ENCODE peak calls at places on chromosomes 7 and 10, in five cellular contexts. V, P, H, W and L are unnamed samples.
A peak's percentile ranks its signal among the peaks of the same experiment; 100 is the strongest.

GRCh38 chr10:11880169-11881027 is 57.2 kb downstream of the PROSER2 start:
- DNase-seq in P (no peak), W (no peak), V (no peak), H (no peak), L (no peak)

GRCh38 chr7:100515072-100515532 is 23.9 kb upstream of the AGFG2 start:
- DNase-seq in P (no peak), W (peak; percentile 75), V (no peak), H (no peak), L (no peak)

GRCh38 chr10:113561214-113561613 is 8.4 kb downstream of the HABP2 start:
- DNase-seq in W (no peak), H (no peak), V (no peak), P (no peak), L (no peak)

GRCh38 chr7:111383133-111383532 is 179.2 kb downstream of the IMMP2L start:
- DNase-seq in P (no peak), V (no peak), H (no peak), W (no peak), L (no peak)

GRCh38 chr7:149381245-149381644 is 79.6 kb downstream of the ZNF777 start:
- DNase-seq in V (no peak), P (no peak), H (no peak), W (no peak), L (no peak)

GRCh38 chr7:89072094-89072493 is 276.6 kb upstream of the TEX47 start:
- DNase-seq in W (no peak), V (no peak), H (no peak), P (no peak), L (no peak)

GRCh38 chr7:29319719-29320521 is 125.3 kb downstream of the CHN2 start:
- DNase-seq in V (no peak), H (no peak), W (no peak), P (peak; percentile 33), L (no peak)

GRCh38 chr7:133827707-133828580 is 299.2 kb upstream of the LRGUK start:
- DNase-seq in P (no peak), V (no peak), W (peak; percentile 17), H (peak; percentile 16), L (no peak)

GRCh38 chr7:48102530-48102929 is 13.5 kb downstream of the UPP1 start:
- DNase-seq in H (no peak), W (no peak), P (no peak), V (no peak), L (no peak)

GRCh38 chr7:139181404-139181803 is 49.6 kb upstream of the UBN2 start:
- DNase-seq in V (no peak), H (no peak), P (no peak), W (peak; percentile 38), L (no peak)

GRCh38 chr7:107854989-107855388 is 36.0 kb upstream of the DLD start:
- DNase-seq in P (no peak), H (no peak), V (no peak), W (peak; percentile 13), L (no peak)

GRCh38 chr7:121278120-121279021 is 50.4 kb upstream of the WNT16 start:
- DNase-seq in P (no peak), W (peak; percentile 76), H (peak; percentile 65), V (no peak), L (no peak)

GRCh38 chr10:132139526-132139925 is 47.2 kb upstream of the DPYSL4 start:
- DNase-seq in H (no peak), P (peak; percentile 12), W (no peak), V (no peak), L (no peak)

GRCh38 chr7:146090023-146090645 is 26.5 kb upstream of the CNTNAP2 start:
- DNase-seq in V (no peak), H (peak; percentile 44), W (no peak), P (no peak), L (peak; percentile 4)

GRCh38 chr7:36760856-36761762 is 36.8 kb upstream of the AOAH start:
- DNase-seq in V (no peak), P (no peak), H (no peak), W (no peak), L (no peak)

GRCh38 chr7:41578700-41579099 is 124.2 kb downstream of the INHBA start:
- DNase-seq in V (no peak), H (no peak), P (no peak), W (no peak), L (no peak)

GRCh38 chr7:129825554-129826267 is 127.0 kb downstream of the UBE2H start:
- DNase-seq in P (peak; percentile 95), V (peak; percentile 88), H (peak; percentile 89), W (peak; percentile 43), L (peak; percentile 97)

GRCh38 chr10:92965314-92965713 is 95.3 kb upstream of the CYP26C1 start:
- DNase-seq in V (no peak), H (peak; percentile 21), W (peak; percentile 73), P (no peak), L (peak; percentile 11)

GRCh38 chr7:158067219-158067930 is 520.2 kb downstream of the PTPRN2 start:
- DNase-seq in H (no peak), W (no peak), V (no peak), P (no peak), L (no peak)

GRCh38 chr7:98252655-98253054 is 623 bp upstream of the TECPR1 start:
- DNase-seq in P (no peak), W (peak; percentile 11), H (no peak), V (no peak), L (no peak)

GRCh38 chr7:128906766-128907559 is 3.5 kb downstream of the KCP start:
- DNase-seq in V (no peak), W (no peak), P (no peak), H (no peak), L (no peak)

GRCh38 chr7:148035950-148036349 is 554.6 kb upstream of the C7orf33 start:
- DNase-seq in W (no peak), H (no peak), P (no peak), V (no peak), L (no peak)

GRCh38 chr7:5363729-5364128 is 59.9 kb downstream of the TNRC18 start:
- DNase-seq in V (no peak), W (no peak), H (peak; percentile 65), P (no peak), L (no peak)

GRCh38 chr7:20825555-20825954 is 38.9 kb upstream of the SP8 start:
- DNase-seq in P (no peak), V (no peak), H (no peak), W (no peak), L (no peak)

GRCh38 chr10:4316166-4316810 is 509.7 kb upstream of the AKR1E2 start:
- DNase-seq in P (no peak), H (no peak), W (peak; percentile 89), V (peak; percentile 29), L (no peak)
- TF ChIP-seq CTCF in P (no peak), H (no peak), W (peak; percentile 29), V (peak; percentile 17), L (no peak)

GRCh38 chr10:62424026-62424425 is 49.9 kb downstream of the ZNF365 start:
- DNase-seq in H (no peak), P (no peak), W (no peak), V (no peak), L (no peak)
- TF ChIP-seq CTCF in H (no peak), P (no peak), W (no peak), V (no peak), L (no peak)

DNA sequence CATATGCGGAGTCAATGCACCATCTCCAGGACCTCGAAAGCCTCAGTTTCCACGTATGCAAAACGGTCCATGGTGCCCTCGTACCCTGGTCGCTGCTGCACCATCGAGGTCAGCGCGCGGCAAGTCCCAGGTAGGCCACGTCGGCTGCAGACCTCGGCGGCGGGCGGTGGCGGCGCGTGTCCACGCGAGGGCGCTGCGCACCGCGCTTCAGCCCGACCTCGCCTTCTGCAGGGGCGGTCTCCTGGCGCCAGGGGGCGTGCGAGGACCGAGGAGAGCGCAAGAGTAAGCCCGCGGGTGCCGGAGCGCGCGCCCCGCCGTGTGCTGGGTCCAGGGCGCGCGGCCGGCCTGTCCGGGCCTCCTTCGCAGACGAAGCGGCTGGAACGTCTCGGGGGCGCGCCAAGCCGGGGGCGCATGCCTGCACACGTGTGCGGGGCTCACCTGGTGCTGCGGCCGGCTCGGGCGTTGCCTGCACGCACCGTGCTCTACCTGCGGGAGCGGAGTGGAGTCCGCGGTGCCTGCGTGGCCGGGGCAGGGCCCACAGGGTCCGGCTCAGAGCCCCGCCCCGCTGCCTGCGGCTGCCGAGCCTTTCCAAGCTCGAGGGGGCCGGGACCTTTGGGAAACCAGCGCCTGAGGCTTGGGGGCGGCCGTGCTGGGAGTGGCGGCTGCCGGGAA is 54.0 kb downstream of the GLRX3 start:
- DNase-seq in W (peak; percentile 75), V (peak; percentile 89), P (peak; percentile 92), H (peak; percentile 97), L (peak; percentile 97)
- TF ChIP-seq CTCF in W (peak; percentile 100), V (peak; percentile 100), P (peak; percentile 100), H (peak; percentile 100), L (peak; percentile 100)

GRCh38 chr10:124219655-124220054 is 126.3 kb upstream of the CHST15 start:
- DNase-seq in W (no peak), P (no peak), V (no peak), H (no peak), L (no peak)
- TF ChIP-seq CTCF in W (no peak), P (no peak), V (no peak), H (no peak), L (no peak)

DNA sequence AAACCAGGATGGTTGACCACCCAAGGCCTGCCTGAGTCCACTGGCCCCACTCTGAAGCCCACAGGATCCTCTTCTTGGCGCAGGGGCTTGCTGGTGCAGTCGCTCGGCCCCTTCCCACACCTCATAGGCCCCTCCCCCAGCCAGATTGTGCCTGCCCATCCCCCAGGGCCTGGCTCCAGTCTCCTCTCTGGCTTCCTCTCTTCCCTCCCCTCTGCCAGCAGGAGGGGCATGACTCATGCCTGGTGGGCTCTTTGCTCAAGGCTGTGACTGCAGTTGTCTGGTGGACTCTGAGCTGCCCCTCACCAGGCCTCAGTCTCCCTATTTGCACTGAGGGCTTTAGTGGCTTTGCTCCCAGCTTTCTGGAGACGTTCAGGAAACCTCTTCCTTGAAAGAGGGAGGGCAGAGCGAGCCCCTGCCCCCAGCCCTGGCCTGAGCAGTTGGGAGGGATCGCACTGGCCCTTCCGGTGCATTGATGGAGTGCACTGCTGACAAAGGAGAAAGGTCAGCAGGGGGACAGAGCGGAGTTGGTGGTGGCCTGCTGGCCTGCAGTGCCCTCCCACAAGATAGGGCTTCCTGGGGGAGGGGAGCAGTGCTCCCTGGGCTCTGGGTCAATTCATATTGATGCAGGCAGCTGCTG is 60.7 kb downstream of the ZMIZ1 start:
- DNase-seq in P (peak; percentile 86), W (peak; percentile 68), V (no peak), H (no peak), L (peak; percentile 79)
- TF ChIP-seq CTCF in P (no peak), W (peak; percentile 26), V (no peak), H (no peak), L (no peak)

DNA sequence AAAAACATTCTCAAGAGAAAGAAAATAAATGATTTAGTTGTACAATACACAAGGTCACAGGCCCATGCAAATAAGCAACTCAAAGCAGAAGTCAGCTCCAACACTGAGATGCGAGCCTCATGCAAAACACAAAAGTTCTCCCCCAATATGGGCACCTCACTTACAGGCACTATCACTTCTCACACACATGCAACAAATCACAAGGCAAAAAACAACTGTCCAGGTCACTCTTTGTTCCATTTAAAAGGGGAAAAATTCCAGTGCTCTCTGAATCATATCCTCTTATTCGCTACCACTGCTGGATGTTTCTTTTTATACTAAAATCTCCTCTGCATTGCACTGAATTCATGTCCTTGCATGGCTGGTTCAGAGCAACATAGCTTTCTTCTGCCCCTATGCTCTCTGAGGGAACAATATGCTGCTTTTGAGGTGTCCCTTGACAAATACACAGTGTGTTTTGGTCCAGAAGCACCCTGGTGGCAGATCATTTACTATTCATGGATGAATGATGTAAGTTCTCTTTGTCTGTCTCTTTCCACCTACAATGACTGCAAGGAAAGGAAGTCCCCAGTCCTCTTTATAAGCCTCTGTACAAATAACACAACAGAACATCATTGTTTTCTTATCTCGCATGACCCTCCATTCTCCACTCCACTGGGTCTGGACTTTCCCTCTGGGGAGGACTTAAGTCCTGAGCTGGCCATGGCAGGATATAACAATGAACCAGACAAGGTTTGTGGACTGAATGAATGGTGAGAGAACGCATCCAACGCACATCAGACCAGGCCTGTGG is 85.4 kb upstream of the GSDME start:
- DNase-seq in W (no peak), P (no peak), H (peak; percentile 20), V (no peak), L (no peak)
- TF ChIP-seq CTCF in W (no peak), P (no peak), H (no peak), V (no peak), L (no peak)